ENCODE peak calls at places on chromosomes 3 and 15, in six cellular contexts. M is progenitor cell of endocrine pancreas; H is stimulated activated naive CD4-positive, alpha-beta T cell treated with Interleukin-2 at 50 U/mL for 16 hours; T is left cardiac atrium; O is kidney glomerular epithelial cell; E is SK-N-SH. Q is an unnamed sample.

GRCh38 chr3:94173667-94174434 is 111.0 kb downstream of the NSUN3 start:
- DNase-seq in H (no peak), M (no peak), T (no peak), E (peak), O (peak), Q (peak)

GRCh38 chr3:165181556-165181955 is 14.6 kb downstream of the SLITRK3 start:
- DNase-seq in M (no peak), H (no peak), T (no peak), O (no peak), E (no peak), Q (peak)

GRCh38 chr15:75061272-75061671 is 37.9 kb downstream of the PPCDC start:
- DNase-seq in E (no peak), M (no peak), O (no peak), T (no peak), H (no peak), Q (no peak)

GRCh38 chr15:39782441-39783138 is at the start of gene FSIP1:
- DNase-seq in M (peak), E (peak), O (peak), H (peak), T (peak), Q (peak)

GRCh38 chr3:114627760-114628159 is 333.9 kb downstream of the TIGIT start:
- DNase-seq in M (no peak), T (peak), H (no peak), E (no peak), O (no peak), Q (no peak)

GRCh38 chr3:152120606-152121291 is 148.0 kb upstream of the MBNL1 start:
- DNase-seq in E (no peak), M (no peak), O (no peak), T (no peak), H (no peak), Q (no peak)

GRCh38 chr15:95848126-95848525 is 482.4 kb upstream of the NR2F2 start:
- DNase-seq in T (no peak), O (no peak), H (no peak), M (no peak), E (no peak), Q (no peak)

GRCh38 chr3:161415506-161416231 is 44.4 kb upstream of the SPTSSB start:
- DNase-seq in O (peak), E (no peak), T (peak), M (no peak), H (no peak), Q (peak)

GRCh38 chr15:70710714-70711113 is 52.6 kb downstream of the UACA start:
- DNase-seq in H (no peak), O (no peak), T (no peak), M (no peak), E (no peak), Q (no peak)

GRCh38 chr15:25238716-25239470 is 199.9 kb downstream of the UBE3A start:
- DNase-seq in M (no peak), O (no peak), E (no peak), T (peak), H (no peak), Q (no peak)

GRCh38 chr3:120634539-120634938 is 38.4 kb downstream of the NDUFB4 start:
- DNase-seq in M (no peak), T (no peak), E (no peak), O (no peak), H (no peak), Q (no peak)

Q was measured in PC-3.